ENCODE peak calls at places on chromosome 7, in four cellular contexts. B is ovary; Z is CD8-positive, alpha-beta T cell; P is kidney epithelial cell. X is an unnamed sample.
A peak's percentile ranks its signal among the peaks of the same experiment; 100 is the strongest.

GRCh38 chr7:103735377-103735776 is 254.1 kb downstream of the RELN start:
- DNase-seq in Z (no peak), P (peak; percentile 50), B (no peak), X (peak; percentile 74)

GRCh38 chr7:144725070-144725469 is 110.8 kb downstream of the TPK1 start:
- DNase-seq in Z (no peak), B (no peak), P (peak; percentile 21), X (no peak)

GRCh38 chr7:22885824-22886255 is 63.2 kb upstream of the TOMM7 start:
- DNase-seq in B (no peak), P (no peak), Z (peak; percentile 7), X (no peak)

GRCh38 chr7:108570146-108570755 is 577 bp downstream of the DNAJB9 start:
- DNase-seq in Z (peak; percentile 35), P (no peak), B (no peak), X (peak; percentile 55)

GRCh38 chr7:131106681-131107342 is 220.9 kb upstream of the MKLN1 start:
- DNase-seq in Z (peak; percentile 71), P (no peak), B (peak; percentile 68), X (no peak)

GRCh38 chr7:43647772-43648643 is 65.1 kb downstream of the STK17A start:
- DNase-seq in P (peak; percentile 80), B (peak; percentile 51), Z (peak; percentile 54), X (peak; percentile 98)

GRCh38 chr7:136549756-136550155 is 318.7 kb upstream of the CHRM2 start:
- DNase-seq in Z (no peak), P (no peak), B (no peak), X (no peak)

GRCh38 chr7:98697485-98698240 is 80.6 kb downstream of the NPTX2 start:
- DNase-seq in P (no peak), Z (no peak), B (no peak), X (no peak)

GRCh38 chr7:16422917-16423316 is 1.6 kb upstream of the CRPPA start:
- DNase-seq in P (no peak), Z (no peak), B (no peak), X (no peak)

GRCh38 chr7:100211342-100211780 is 8.4 kb upstream of the PVRIG start:
- DNase-seq in P (no peak), B (no peak), Z (peak; percentile 46), X (no peak)

GRCh38 chr7:155427411-155428038 is 30.4 kb upstream of the EN2 start:
- DNase-seq in B (no peak), Z (no peak), P (no peak), X (no peak)

GRCh38 chr7:23529262-23529859 is 2.4 kb downstream of the TRA2A start:
- DNase-seq in B (no peak), P (no peak), Z (no peak), X (no peak)

GRCh38 chr7:158829021-158829341 is 328 bp downstream of the ESYT2 start:
- DNase-seq in P (no peak), B (no peak), Z (peak; percentile 67), X (peak; percentile 83)

GRCh38 chr7:152672626-152673025 is 3.3 kb downstream of the XRCC2 start:
- DNase-seq in P (no peak), Z (no peak), B (no peak), X (no peak)

GRCh38 chr7:44162785-44163395 is 21.8 kb upstream of the MYL7 start:
- DNase-seq in Z (no peak), P (no peak), B (no peak), X (no peak)

GRCh38 chr7:16918288-16918895 is 36.6 kb upstream of the AGR3 start:
- DNase-seq in B (no peak), Z (peak; percentile 19), P (no peak), X (peak; percentile 67)

GRCh38 chr7:27148776-27149641 is 1.4 kb upstream of the HOXA6 start:
- DNase-seq in B (peak; percentile 5), Z (no peak), P (no peak), X (no peak)

GRCh38 chr7:158734861-158735260 is 30.3 kb upstream of the NCAPG2 start:
- DNase-seq in Z (no peak), B (no peak), P (no peak), X (peak; percentile 31)

GRCh38 chr7:13117103-13117502 is 429.7 kb downstream of the ARL4A start:
- DNase-seq in B (no peak), P (no peak), Z (no peak), X (peak; percentile 50)

GRCh38 chr7:39642896-39643295 is 19.5 kb downstream of the RALA start:
- DNase-seq in P (no peak), B (no peak), Z (no peak), X (no peak)

GRCh38 chr7:30923774-30924413 is 12.2 kb downstream of the AQP1 start:
- DNase-seq in P (no peak), Z (no peak), B (peak; percentile 5), X (no peak)

GRCh38 chr7:121624922-121625321 is 228.8 kb upstream of the FAM3C start:
- DNase-seq in B (no peak), Z (no peak), P (no peak), X (peak; percentile 70)

GRCh38 chr7:44175730-44176129 is 13.5 kb downstream of the GCK start:
- DNase-seq in B (no peak), Z (no peak), P (no peak), X (no peak)

GRCh38 chr7:875476-876076 is 778 bp upstream of the GET4 start:
- DNase-seq in B (peak; percentile 38), P (no peak), Z (no peak), X (no peak)

DNA sequence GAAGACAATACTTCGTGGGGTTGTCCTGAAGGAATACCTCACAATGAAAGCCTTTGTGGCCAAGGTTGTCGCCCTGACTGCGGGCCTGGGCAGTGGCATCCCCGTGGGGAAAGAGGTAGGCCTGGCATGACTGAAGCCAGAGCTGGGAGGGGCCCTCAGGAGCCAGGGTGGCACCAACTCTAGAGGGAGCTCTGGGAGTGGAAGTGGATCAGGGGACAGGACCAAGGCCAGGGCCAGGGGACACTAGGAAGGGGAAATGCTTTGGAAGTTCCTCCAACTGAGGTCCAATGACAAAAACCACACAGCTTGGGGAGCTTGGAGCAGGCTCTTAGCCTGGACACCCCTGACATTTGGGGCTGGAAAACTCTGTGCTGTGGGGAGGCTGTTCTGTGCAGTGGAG is 5.8 kb downstream of the CLCN1 start:
- DNase-seq in B (no peak), P (no peak), Z (no peak), X (peak; percentile 7)
- TF ChIP-seq CTCF in B (no peak), P (no peak), Z (no peak), X (peak; percentile 17)

GRCh38 chr7:127589901-127590300 is 1.7 kb downstream of the ARF5 start:
- DNase-seq in Z (no peak), P (no peak), B (no peak), X (no peak)
- H3K4me3 ChIP-seq in Z (no peak overlapping the region), P (no peak overlapping the region), B (no peak overlapping the region), X (no peak overlapping the region)

GRCh38 chr7:41599760-41600159 is 103.1 kb downstream of the INHBA start:
- DNase-seq in Z (no peak), B (no peak), P (no peak), X (no peak)
- TF ChIP-seq CTCF in Z (no peak), B (no peak), P (peak; percentile 23), X (peak; percentile 26)

GRCh38 chr7:2541291-2542010 is 13.9 kb downstream of the BRAT1 start:
- DNase-seq in P (no peak), Z (no peak), B (no peak), X (no peak)

GRCh38 chr7:2539031-2540028 is 16.0 kb downstream of the BRAT1 start:
- DNase-seq in Z (no peak), P (no peak), B (no peak), X (no peak)

GRCh38 chr7:2537981-2538851 is 17.1 kb downstream of the BRAT1 start:
- DNase-seq in Z (no peak), B (no peak), P (no peak), X (no peak)

GRCh38 chr7:2540641-2541051 is 14.7 kb downstream of the BRAT1 start:
- DNase-seq in P (no peak), B (no peak), Z (no peak), X (no peak)

GRCh38 chr7:2540133-2540532 is 15.2 kb downstream of the BRAT1 start:
- DNase-seq in Z (no peak), B (no peak), P (no peak), X (no peak)
- H3K4me3 ChIP-seq in Z (no peak overlapping the region), B (no peak overlapping the region), P (no peak overlapping the region), X (no peak overlapping the region)

DNA sequence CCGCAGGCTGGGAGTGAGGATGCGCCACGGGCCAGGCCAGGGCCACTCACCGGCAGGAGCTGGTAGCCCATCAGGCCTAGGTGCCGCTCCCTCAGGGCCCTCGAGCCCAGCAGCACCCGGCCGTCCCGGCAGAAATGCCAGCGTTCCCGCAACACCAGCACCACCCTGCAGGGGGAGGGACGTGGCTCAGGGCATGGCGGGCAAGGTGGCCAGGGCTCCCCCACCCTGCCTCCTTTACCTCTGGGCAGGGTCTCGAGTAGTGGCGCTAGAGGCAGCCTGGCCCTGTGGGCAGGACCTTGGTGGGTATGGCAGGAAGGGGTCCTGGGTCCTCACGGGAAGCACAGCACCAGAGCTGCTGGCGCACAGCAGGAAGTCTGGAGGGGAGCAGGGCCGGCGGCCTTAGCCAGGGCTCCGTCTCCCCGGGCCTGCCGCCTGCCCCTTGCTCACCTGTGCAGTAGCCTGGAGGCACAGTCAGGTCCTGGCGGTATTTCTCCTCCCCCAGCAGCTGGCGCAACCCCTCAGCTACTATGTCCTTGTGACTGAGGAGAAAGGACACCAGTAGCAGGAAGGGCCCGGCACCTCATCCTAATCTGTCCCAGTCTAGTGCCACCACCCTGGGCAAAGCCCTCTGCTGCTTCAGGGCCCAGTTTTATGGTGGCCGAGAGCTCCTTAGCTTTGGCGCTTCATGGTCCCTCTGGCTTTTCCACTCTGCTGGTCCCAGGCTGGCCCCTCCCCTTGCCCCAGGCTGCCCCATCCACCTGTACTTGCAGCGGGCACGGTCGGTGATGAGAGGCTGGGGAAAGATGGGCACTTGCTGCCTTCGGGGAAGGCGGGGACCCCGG is 3.5 kb downstream of the FASTK start:
- DNase-seq in P (no peak), Z (no peak), B (no peak), X (no peak)
- TF ChIP-seq CTCF in P (peak; percentile 51), Z (no peak), B (no peak), X (peak; percentile 47)

X was measured in cardiac fibroblast.